ENCODE peak calls at places on chromosomes 3 and 15, in four cellular contexts. R is GM12878, P is K562, S is H1. G is an unnamed sample.

GRCh38 chr15:100570282-100570681 is 31.7 kb downstream of the LINS1 start:
- DNase-seq in R (no peak), P (peak; percentile 66), S (no peak), G (no peak)

GRCh38 chr15:62895905-62896316 is 146.6 kb upstream of the TPM1 start:
- DNase-seq in R (no peak), P (no peak), S (no peak), G (no peak)

GRCh38 chr15:52093539-52094502 is 18.8 kb downstream of the BCL2L10 start:
- DNase-seq in R (no peak), P (no peak), S (no peak), G (no peak)

GRCh38 chr15:47331796-47332480 is 385.4 kb upstream of the SEMA6D start:
- DNase-seq in R (no peak), P (no peak), S (no peak), G (no peak)

GRCh38 chr15:38454687-38455071 is 752 bp downstream of the FAM98B start:
- DNase-seq in R (no peak), P (no peak), S (no peak), G (no peak)

GRCh38 chr3:65101450-65101849 is 413.6 kb upstream of the ADAMTS9 start:
- DNase-seq in R (no peak), P (no peak), S (no peak), G (no peak)

GRCh38 chr3:38038447-38038911 is 529 bp upstream of the DLEC1 start:
- DNase-seq in R (no peak), P (no peak), S (no peak), G (no peak)

GRCh38 chr15:59294961-59295741 is 77.5 kb downstream of the MYO1E start:
- DNase-seq in R (no peak), P (no peak), S (no peak), G (no peak)

GRCh38 chr3:62128028-62128427 is 245.3 kb downstream of the FEZF2 start:
- DNase-seq in R (no peak), P (no peak), S (no peak), G (no peak)

GRCh38 chr3:58190882-58191281 is 19.9 kb downstream of the DNASE1L3 start:
- DNase-seq in R (no peak), P (no peak), S (no peak), G (no peak)

GRCh38 chr3:134624537-134625287 is 26.1 kb downstream of the KY start:
- DNase-seq in R (no peak), P (no peak), S (no peak), G (no peak)

GRCh38 chr3:141440942-141441341 is 45.9 kb upstream of the RASA2 start:
- DNase-seq in R (no peak), P (no peak), S (no peak), G (no peak)

GRCh38 chr3:178217479-178217878 is 318.8 kb upstream of the KCNMB2 start:
- DNase-seq in R (no peak), P (no peak), S (no peak), G (no peak)

GRCh38 chr3:178353292-178353814 is 182.9 kb upstream of the KCNMB2 start:
- DNase-seq in R (no peak), P (no peak), S (no peak), G (no peak)

GRCh38 chr3:64988188-64988587 is 300.4 kb upstream of the ADAMTS9 start:
- DNase-seq in R (no peak), P (no peak), S (no peak), G (no peak)

GRCh38 chr15:82921242-82921641 is 31.3 kb downstream of the HOMER2 start:
- DNase-seq in R (no peak), P (no peak), S (no peak), G (no peak)

GRCh38 chr15:100862162-100862561 is 17.5 kb upstream of the ALDH1A3 start:
- DNase-seq in R (no peak), P (no peak), S (no peak), G (no peak)

GRCh38 chr3:51997935-51998596 is 2.4 kb upstream of the RPL29 start:
- DNase-seq in R (no peak), P (peak; percentile 5), S (no peak), G (no peak)

GRCh38 chr15:95556225-95556624 is 774.3 kb upstream of the NR2F2 start:
- DNase-seq in R (no peak), P (no peak), S (no peak), G (no peak)
- TF ChIP-seq NRF1 in R (no peak), P (no peak), S (no peak), G (no peak)

GRCh38 chr15:78304487-78305413 is 5.3 kb upstream of the SKIC8 start:
- DNase-seq in R (no peak), P (no peak), S (no peak), G (no peak)

GRCh38 chr15:78301813-78302212 is 2.4 kb upstream of the SKIC8 start:
- DNase-seq in R (no peak), P (no peak), S (no peak), G (no peak)

GRCh38 chr15:78303729-78304486 is 4.5 kb upstream of the SKIC8 start:
- DNase-seq in R (no peak), P (peak; percentile 67), S (no peak), G (no peak)

GRCh38 chr15:78301326-78301725 is 1.9 kb upstream of the SKIC8 start:
- DNase-seq in R (peak; percentile 45), P (no peak), S (no peak), G (no peak)

DNA sequence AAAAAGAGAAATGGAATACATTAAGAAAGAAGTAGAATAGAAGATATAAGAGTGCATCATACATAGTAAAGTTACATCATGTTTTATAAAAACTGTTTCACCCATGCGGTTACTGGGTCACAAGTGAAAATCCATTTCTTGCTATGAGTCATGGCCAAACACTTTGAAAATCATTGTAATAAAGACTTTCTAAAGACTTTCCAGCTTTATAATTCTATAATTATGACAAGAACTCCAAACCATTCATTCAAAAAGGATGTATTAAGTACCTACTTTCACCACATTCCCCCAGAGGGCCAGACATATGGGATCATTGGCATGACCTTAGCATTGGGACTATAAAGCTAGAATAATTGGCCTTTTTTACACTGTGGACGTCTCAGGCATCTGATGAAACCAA is 3.2 kb upstream of the SKIC8 start:
- DNase-seq in R (no peak), P (no peak), S (no peak), G (no peak)
- TF ChIP-seq NRF1 in R (no peak), P (no peak), S (no peak), G (no peak)

GRCh38 chr15:45454825-45455224 is 67.7 kb downstream of the SLC30A4 start:
- DNase-seq in R (peak; percentile 45), P (no peak), S (no peak), G (no peak)
- TF ChIP-seq NRF1 in R (no peak), P (no peak), S (no peak), G (no peak)

DNA sequence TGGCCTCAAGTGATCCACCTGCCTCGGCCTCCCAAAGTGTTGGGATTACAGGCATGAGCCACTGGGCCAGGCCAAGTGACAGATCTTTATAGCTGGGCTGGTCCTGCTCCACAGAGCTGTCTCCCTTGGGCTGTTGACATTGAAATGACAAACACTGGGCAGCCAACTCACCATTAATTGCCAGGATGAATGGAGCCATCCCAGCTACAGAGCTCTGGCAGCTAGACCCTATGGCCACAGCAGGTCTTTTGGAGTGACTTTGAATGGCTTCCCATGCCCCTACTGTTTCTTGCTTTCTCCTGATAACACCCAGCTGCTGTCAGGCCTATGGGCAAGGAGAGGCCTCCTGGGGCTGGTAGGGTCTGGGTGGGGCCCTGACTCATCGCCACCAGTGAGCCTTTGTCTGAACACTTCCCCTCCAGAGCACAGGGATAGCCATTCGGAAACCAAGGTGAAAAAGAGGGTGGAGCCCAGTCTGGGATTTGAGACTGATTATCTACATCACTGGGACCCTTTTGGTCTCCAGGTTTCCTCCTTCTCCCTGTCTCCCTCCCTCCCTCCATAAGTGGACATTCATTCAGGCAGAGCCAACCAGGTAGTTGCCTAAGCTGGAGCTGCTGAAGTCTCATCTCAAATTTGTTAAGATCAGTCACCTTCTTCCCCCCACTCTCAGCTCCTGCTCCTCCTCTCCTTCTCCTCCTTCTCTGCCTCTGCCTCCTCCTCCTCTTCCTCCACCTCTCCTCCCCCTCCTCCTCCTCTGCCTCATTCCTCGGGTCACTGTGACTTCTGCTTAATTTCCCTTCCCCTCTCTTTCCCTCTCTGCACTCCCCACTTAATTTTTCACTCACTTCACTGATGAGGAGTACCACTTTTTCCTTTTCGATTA is 34.0 kb downstream of the BHLHE40 start:
- DNase-seq in R (no peak), P (peak; percentile 92), S (peak; percentile 15), G (no peak)
- TF ChIP-seq NRF1 in R (no peak), P (no peak), S (no peak), G (no peak)

DNA sequence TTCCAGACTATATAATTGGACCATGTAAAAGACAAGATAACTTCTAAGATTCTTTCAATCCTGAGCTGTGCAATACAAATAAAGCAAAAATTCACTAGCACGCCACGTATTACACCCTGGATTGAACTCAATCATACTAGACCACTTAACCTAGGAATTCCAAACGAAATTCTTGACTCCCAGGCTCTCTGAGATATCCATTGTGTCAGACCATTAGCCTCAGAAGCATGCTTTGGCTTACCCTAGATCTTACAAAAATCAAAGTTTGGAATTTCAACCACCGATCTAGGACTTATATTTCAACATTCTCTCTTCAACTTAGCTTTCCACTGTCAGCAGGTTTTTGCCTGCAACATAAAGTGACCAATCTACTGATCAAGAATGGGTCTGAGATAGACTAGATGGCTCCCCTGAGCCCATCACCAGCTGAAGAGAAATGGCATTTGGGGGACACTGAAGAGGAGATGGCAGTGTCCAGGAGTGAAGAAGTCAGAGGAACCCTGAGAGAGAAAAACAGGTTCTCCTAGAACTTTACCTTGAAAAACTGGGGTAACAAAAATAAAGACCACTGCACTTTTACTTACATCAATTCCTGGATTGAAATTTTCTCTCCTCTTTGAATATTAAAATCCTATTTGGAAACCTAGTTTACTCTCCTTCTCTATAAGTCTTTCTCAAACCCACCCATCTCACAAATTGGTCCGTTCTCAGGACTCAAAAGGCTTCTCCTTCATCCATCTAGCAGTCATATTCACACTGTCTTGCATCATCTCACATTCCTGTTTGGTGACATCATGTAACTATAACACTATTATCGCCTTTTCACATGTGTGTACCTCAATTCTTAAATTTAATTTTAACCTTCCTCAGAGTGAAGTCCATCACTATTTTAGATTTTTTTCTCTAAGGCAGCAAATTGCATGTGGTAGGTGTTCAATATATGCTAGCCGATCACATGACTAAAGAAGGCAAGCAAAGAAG is 18.5 kb downstream of the CPNE4 start:
- DNase-seq in R (no peak), P (no peak), S (no peak), G (no peak)
- TF ChIP-seq NRF1 in R (no peak), P (no peak), S (no peak), G (no peak)

GRCh38 chr3:188531210-188531609 is 377.3 kb downstream of the LPP start:
- DNase-seq in R (no peak), P (no peak), S (no peak), G (no peak)

GRCh38 chr3:188527389-188527788 is 373.4 kb downstream of the LPP start:
- DNase-seq in R (no peak), P (no peak), S (no peak), G (no peak)

GRCh38 chr3:188526057-188526456 is 372.1 kb downstream of the LPP start:
- DNase-seq in R (no peak), P (no peak), S (no peak), G (no peak)

GRCh38 chr3:188528390-188528789 is 374.4 kb downstream of the LPP start:
- DNase-seq in R (no peak), P (no peak), S (no peak), G (no peak)

DNA sequence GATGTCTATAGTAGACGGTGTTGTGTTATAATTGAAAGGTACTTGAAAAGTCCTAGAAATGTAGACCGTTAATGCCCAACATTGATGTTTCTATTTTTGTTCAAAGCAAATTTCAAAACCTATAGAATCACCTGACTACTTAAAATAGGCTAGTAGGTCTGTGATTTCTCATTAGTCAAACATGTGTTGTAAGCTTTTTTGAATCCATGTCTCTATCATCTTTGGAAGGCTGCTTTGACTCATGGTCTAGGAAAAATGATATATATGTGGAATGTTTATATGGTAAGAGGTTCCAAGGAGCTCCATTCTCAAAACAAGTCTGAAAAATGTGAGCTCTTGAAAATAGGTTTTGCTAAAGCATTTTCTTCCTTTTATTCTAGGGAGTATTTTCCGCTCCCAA is 375.3 kb downstream of the LPP start:
- DNase-seq in R (no peak), P (no peak), S (no peak), G (no peak)
- TF ChIP-seq NRF1 in R (no peak), P (no peak), S (no peak), G (no peak)